ENCODE peak calls at places on chromosomes 2 and 18, in five cellular contexts. X is RWPE2, F is HCT116, H is endodermal cell, B is heart right ventricle. G is an unnamed sample.

GRCh38 chr2:71379086-71379485 is 47.5 kb downstream of the ZNF638 start:
- DNase-seq in X (no peak), F (peak; percentile 18), H (no peak), B (no peak), G (no peak)

GRCh38 chr2:12923907-12924610 is 207.3 kb downstream of the TRIB2 start:
- DNase-seq in X (no peak), F (no peak), H (no peak), B (no peak), G (no peak)

GRCh38 chr2:222733846-222734689 is 62.6 kb downstream of the MOGAT1 start:
- DNase-seq in X (no peak), F (no peak), H (no peak), B (no peak), G (no peak)

GRCh38 chr2:56267412-56267788 is 83.6 kb downstream of the CCDC85A start:
- DNase-seq in X (no peak), F (no peak), H (no peak), B (no peak), G (no peak)

GRCh38 chr18:31100598-31101147 is 1.5 kb downstream of the DSC2 start:
- DNase-seq in X (no peak), F (no peak), H (peak; percentile 91), B (peak; percentile 6), G (no peak)

GRCh38 chr2:23425886-23426283 is 40.9 kb downstream of the KLHL29 start:
- DNase-seq in X (no peak), F (no peak), H (peak; percentile 40), B (no peak), G (no peak)

GRCh38 chr2:63051795-63052333 is 1.2 kb downstream of the OTX1 start:
- DNase-seq in X (no peak), F (no peak), H (peak; percentile 71), B (no peak), G (no peak)

GRCh38 chr2:107363811-107364210 is 462.9 kb upstream of the RGPD4 start:
- DNase-seq in X (no peak), F (no peak), H (no peak), B (no peak), G (no peak)

GRCh38 chr2:174606336-174606735 is 8.7 kb upstream of the WIPF1 start:
- DNase-seq in X (no peak), F (no peak), H (no peak), B (no peak), G (no peak)

GRCh38 chr2:66888246-66888645 is 453.3 kb downstream of the MEIS1 start:
- DNase-seq in X (no peak), F (no peak), H (no peak), B (no peak), G (no peak)

GRCh38 chr2:167651406-167652151 is 595.8 kb downstream of the STK39 start:
- DNase-seq in X (no peak), F (no peak), H (no peak), B (no peak), G (no peak)
- H3K27ac ChIP-seq in X (no peak overlapping the region), F (no peak overlapping the region), H (peak overlapping the region; percentile 3), B (no peak overlapping the region), G (no peak overlapping the region)

DNA sequence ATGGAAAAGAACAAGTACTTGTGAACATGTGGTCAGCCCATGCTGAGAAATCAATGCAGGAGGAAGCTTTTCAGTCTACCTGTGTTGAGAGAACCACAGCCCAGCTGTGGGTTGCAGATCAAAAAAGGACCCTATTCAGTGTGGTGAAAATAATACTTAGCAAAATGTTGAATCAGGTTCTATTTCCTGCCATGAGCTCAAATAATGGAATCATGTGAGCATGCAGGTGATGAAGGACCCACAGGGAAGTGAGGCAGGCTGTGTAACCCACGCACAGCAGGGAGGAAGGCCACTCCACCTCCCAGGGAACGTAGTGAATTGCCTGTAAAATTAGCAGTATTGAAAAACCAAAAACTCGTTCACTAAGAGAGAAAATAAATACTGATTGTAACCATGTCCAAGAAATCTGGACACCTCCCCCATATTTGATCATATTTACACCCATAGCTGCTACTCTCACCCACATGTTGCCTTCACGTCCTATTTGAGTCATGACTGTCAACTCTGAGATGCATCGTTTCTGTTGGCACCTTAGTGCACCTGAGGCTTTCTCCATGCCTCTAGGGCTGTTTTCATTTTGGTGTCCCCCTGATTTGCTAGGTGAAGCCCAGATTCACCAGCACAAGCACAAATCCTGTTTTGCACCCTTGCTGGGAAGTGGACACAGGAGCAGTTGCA is 20.5 kb upstream of the BCL2L11 start:
- DNase-seq in X (no peak), F (no peak), H (no peak), B (no peak), G (no peak)
- H3K27me3 ChIP-seq in X (peaks cover 4% of the 10 kb centered on the region), F (no peaks in the 10 kb centered on the region), H (no peaks in the 10 kb centered on the region), B (no peaks in the 10 kb centered on the region), G (no peaks in the 10 kb centered on the region)

GRCh38 chr2:160298960-160299359 is 98.9 kb upstream of the ITGB6 start:
- DNase-seq in X (no peak), F (no peak), H (no peak), B (no peak), G (no peak)
- H3K27ac ChIP-seq in X (peak overlapping the region; percentile 23), F (no peak overlapping the region), H (no peak overlapping the region), B (no peak overlapping the region), G (no peak overlapping the region)

GRCh38 chr2:26558271-26559043 is 80.5 kb upstream of the OTOF start:
- DNase-seq in X (peak; percentile 49), F (no peak), H (peak; percentile 69), B (no peak), G (peak; percentile 43)

GRCh38 chr2:26560892-26561291 is 80.3 kb downstream of the CIB4 start:
- DNase-seq in X (peak; percentile 15), F (no peak), H (peak; percentile 5), B (no peak), G (peak; percentile 23)

GRCh38 chr2:26559556-26559955 is 81.6 kb downstream of the CIB4 start:
- DNase-seq in X (peak; percentile 28), F (no peak), H (peak; percentile 70), B (no peak), G (peak; percentile 26)

GRCh38 chr2:26557244-26557925 is 79.5 kb upstream of the OTOF start:
- DNase-seq in X (peak; percentile 35), F (no peak), H (peak; percentile 43), B (no peak), G (peak; percentile 46)

DNA sequence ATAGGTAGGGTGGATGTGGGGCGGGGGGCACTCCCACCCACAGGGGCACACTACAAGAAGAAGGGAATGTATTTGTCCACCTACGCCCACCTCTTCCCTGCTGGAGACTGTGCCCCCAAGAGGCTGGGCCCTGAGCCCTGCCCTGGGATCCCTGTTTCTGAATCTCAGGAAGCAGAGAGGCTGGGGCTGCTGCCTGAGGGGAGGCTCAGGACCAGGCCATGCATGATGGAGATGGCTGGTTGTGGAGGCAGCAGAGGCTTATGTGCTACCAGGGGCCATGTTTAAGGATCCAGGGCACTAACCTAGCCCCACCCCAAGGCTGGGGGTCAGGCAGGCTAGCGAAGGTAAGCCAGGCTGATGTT is 81.1 kb upstream of the OTOF start:
- DNase-seq in X (peak; percentile 22), F (no peak), H (peak; percentile 40), B (no peak), G (no peak)
- H3K27me3 ChIP-seq in X (peaks cover 51% of the 10 kb centered on the region), F (no peaks in the 10 kb centered on the region), H (peaks cover 28% of the 10 kb centered on the region), B (peaks cover 80% of the 10 kb centered on the region), G (peaks cover 47% of the 10 kb centered on the region)

DNA sequence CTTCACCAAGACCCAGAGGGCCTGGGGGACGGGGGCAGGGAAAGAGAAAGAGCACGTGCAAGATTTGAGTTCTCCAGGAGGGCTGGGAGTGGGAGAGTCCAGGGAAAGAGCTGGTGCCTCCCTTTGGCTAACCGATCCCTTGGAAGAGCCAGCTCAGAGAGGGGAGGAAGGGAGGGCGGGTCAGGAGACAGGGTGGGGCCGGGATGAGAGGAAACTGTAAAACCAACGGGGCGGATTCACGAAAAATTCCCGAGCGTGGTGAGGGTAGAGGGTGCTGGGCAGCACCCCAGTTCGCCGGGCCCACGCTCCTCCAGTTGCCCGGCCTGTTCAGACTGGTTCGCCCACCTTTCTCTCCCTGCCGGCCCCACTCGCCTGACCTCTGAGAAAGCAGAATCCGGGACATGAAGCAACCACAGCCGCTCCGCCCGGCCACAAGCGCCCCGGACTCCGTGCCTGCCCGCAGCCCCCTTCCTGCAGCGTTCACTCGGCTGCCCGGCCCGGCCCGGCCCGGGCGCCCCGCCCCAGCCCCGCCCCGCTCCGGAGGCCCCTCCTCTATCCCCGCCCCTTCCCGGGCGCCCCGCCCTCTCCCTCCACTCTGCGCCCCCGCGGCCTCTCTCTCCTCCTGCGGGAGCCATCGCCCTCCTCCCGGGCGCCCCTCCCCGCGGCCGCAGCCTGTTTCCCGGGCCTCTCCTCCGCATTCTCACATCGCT is 230.9 kb upstream of the SMAD2 start:
- DNase-seq in X (peak; percentile 80), F (no peak), H (peak; percentile 95), B (peak; percentile 86), G (peak; percentile 91)
- H3K27ac ChIP-seq in X (peak overlapping the region; percentile 69), F (peak overlapping the region; percentile 43), H (no peak overlapping the region), B (peak overlapping the region; percentile 31), G (peak overlapping the region; percentile 87)

GRCh38 chr18:79393626-79394401 is 1.9 kb upstream of the NFATC1 start:
- DNase-seq in X (peak; percentile 85), F (peak; percentile 44), H (peak; percentile 88), B (peak; percentile 97), G (peak; percentile 94)
- H3K27me3 ChIP-seq in X (peaks cover 19% of the 10 kb centered on the region), F (no peaks in the 10 kb centered on the region), H (peaks cover 53% of the 10 kb centered on the region), B (peaks cover 6% of the 10 kb centered on the region), G (peaks cover 40% of the 10 kb centered on the region)

GRCh38 chr2:120670771-120671480 is 64.7 kb upstream of the GLI2 start:
- DNase-seq in X (no peak), F (no peak), H (no peak), B (no peak), G (no peak)

GRCh38 chr2:120667981-120668380 is 67.7 kb upstream of the GLI2 start:
- DNase-seq in X (no peak), F (no peak), H (no peak), B (no peak), G (no peak)

GRCh38 chr2:120670371-120670770 is 65.3 kb upstream of the GLI2 start:
- DNase-seq in X (no peak), F (no peak), H (no peak), B (no peak), G (no peak)

GRCh38 chr2:120669971-120670370 is 65.7 kb upstream of the GLI2 start:
- DNase-seq in X (no peak), F (no peak), H (no peak), B (no peak), G (no peak)

DNA sequence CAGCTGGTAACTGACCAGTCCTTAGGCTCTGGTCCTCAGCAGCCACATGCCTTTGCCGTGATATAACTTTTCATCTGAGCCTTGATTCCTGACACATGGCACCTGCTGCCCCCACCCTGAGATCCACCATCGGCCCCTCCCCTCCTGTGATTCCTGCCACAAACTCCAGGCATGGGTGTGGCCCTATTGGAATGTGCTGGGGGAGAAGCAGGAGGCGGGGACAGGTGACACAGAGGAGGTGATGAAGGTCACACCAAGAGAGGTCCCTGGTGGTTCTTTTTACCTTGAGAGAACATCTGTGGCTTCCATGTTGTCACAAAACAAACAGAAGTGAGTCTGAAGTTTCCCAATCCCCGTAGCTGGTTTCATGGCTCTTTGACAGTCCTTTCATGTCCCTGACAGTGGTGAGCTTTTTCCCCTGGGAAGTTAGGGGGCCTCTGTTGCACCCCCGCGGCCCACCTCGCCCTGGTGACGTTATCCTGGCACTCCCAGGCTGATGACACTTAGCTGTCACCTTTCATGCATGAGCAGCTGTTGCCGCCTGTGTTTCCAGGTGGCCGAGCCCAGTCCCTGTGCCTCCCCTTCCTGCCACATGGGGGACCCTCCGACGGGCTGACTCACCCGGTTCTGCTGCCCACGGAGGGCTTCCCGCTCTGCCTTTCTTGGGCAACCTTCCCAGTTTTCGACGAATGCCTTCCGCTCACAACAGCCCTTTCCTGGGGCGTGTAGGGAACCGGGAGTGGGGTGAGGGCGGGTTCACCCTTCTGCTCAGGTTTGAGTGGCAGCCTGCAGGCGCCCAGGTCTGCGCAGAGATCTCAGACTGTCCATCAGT is 66.3 kb upstream of the GLI2 start:
- DNase-seq in X (no peak), F (peak; percentile 38), H (peak; percentile 90), B (no peak), G (no peak)
- H3K27ac ChIP-seq in X (no peak overlapping the region), F (no peak overlapping the region), H (no peak overlapping the region), B (no peak overlapping the region), G (peak overlapping the region; percentile 11)

GRCh38 chr2:100818606-100819364 is 1.2 kb upstream of the NPAS2 start:
- DNase-seq in X (no peak), F (peak; percentile 10), H (peak; percentile 90), B (peak; percentile 69), G (peak; percentile 80)
- H3K27me3 ChIP-seq in X (no peaks in the 10 kb centered on the region), F (no peaks in the 10 kb centered on the region), H (peaks cover 73% of the 10 kb centered on the region), B (no peaks in the 10 kb centered on the region), G (peaks cover 10% of the 10 kb centered on the region)

G was measured in upper lobe of right lung.